ENCODE peak calls at places on chromosomes 5 and 9, in four cellular contexts. L is GM23248, H is SK-N-SH, U is PC-3. M is an unnamed sample.

GRCh38 chr9:94900222-94901018 is 173.9 kb downstream of the AOPEP start:
- DNase-seq in L (peak; percentile 94), H (no peak), U (peak; percentile 82), M (no peak)

GRCh38 chr5:117872798-117873368 is 1115.5 kb downstream of the DTWD2 start:
- DNase-seq in U (no peak), H (no peak), L (no peak), M (no peak)

GRCh38 chr5:95261369-95262175 is 23.3 kb downstream of the MCTP1 start:
- DNase-seq in U (peak; percentile 50), H (no peak), L (peak; percentile 58), M (no peak)

GRCh38 chr5:80620206-80620605 is 34.2 kb upstream of the MSH3 start:
- DNase-seq in U (no peak), H (no peak), L (peak; percentile 56), M (no peak)

GRCh38 chr5:10138385-10139057 is 111.2 kb downstream of the ATPSCKMT start:
- DNase-seq in L (peak; percentile 2), H (no peak), U (no peak), M (no peak)

GRCh38 chr5:88889165-88890069 is 6.4 kb upstream of the MEF2C start:
- DNase-seq in L (peak; percentile 53), U (peak; percentile 33), H (peak; percentile 70), M (peak; percentile 66)

GRCh38 chr5:132394681-132395259 is 25.3 kb downstream of the SLC22A5 start:
- DNase-seq in U (no peak), L (no peak), H (no peak), M (no peak)

GRCh38 chr9:32431196-32431595 is 46.8 kb downstream of the ACO1 start:
- DNase-seq in H (no peak), L (peak; percentile 14), U (no peak), M (no peak)

GRCh38 chr5:177994561-177995190 is 1.4 kb downstream of the PROP1 start:
- DNase-seq in U (no peak), H (no peak), L (no peak), M (no peak)

GRCh38 chr9:138097501-138097991 is 220.0 kb downstream of the CACNA1B start:
- DNase-seq in H (peak; percentile 15), L (no peak), U (no peak), M (no peak)

GRCh38 chr9:104795082-104795481 is 31.2 kb downstream of the NIPSNAP3B start:
- DNase-seq in H (no peak), U (no peak), L (peak; percentile 28), M (no peak)

GRCh38 chr5:21452429-21452828 is 1400.7 kb downstream of the CDH12 start:
- DNase-seq in H (no peak), L (peak; percentile 4), U (no peak), M (no peak)

GRCh38 chr9:72592501-72593403 is 71.3 kb downstream of the TMC1 start:
- DNase-seq in H (peak; percentile 50), L (peak; percentile 74), U (peak; percentile 66), M (peak; percentile 73)

GRCh38 chr9:105141448-105142101 is 102.9 kb upstream of the SLC44A1 start:
- DNase-seq in H (no peak), U (no peak), L (no peak), M (no peak)

GRCh38 chr9:4508246-4508906 is 18.1 kb downstream of the SLC1A1 start:
- DNase-seq in U (peak; percentile 55), H (no peak), L (peak; percentile 90), M (no peak)

GRCh38 chr9:10661376-10661775 is 48.6 kb upstream of the PTPRD start:
- DNase-seq in H (no peak), L (no peak), U (peak; percentile 11), M (no peak)

GRCh38 chr5:93582677-93583524 is at the start of gene NR2F1:
- DNase-seq in L (peak; percentile 91), H (peak; percentile 80), U (peak; percentile 98), M (peak; percentile 95)

GRCh38 chr9:21616082-21616778 is 134.1 kb upstream of the IFNE start:
- DNase-seq in U (peak; percentile 83), H (no peak), L (peak; percentile 97), M (no peak)

GRCh38 chr5:148792649-148793048 is 33.8 kb upstream of the ADRB2 start:
- DNase-seq in L (no peak), U (no peak), H (no peak), M (no peak)

GRCh38 chr9:89177401-89178161 is 1.0 kb downstream of the SHC3 start:
- DNase-seq in H (peak; percentile 70), U (no peak), L (peak; percentile 41), M (peak; percentile 68)

GRCh38 chr5:101687630-101688029 is 608.5 kb downstream of the SLCO4C1 start:
- DNase-seq in L (peak; percentile 42), H (no peak), U (peak; percentile 37), M (no peak)

GRCh38 chr9:123772374-123772773 is 157.6 kb downstream of the DENND1A start:
- DNase-seq in L (peak; percentile 39), U (no peak), H (no peak), M (no peak)

GRCh38 chr9:128091571-128091970 is 23.5 kb downstream of the SLC25A25 start:
- DNase-seq in L (peak; percentile 54), H (no peak), U (no peak), M (no peak)

GRCh38 chr5:87400305-87400899 is 12.3 kb downstream of the CCNH start:
- DNase-seq in L (peak; percentile 62), U (peak; percentile 78), H (peak; percentile 35), M (peak; percentile 15)

DNA sequence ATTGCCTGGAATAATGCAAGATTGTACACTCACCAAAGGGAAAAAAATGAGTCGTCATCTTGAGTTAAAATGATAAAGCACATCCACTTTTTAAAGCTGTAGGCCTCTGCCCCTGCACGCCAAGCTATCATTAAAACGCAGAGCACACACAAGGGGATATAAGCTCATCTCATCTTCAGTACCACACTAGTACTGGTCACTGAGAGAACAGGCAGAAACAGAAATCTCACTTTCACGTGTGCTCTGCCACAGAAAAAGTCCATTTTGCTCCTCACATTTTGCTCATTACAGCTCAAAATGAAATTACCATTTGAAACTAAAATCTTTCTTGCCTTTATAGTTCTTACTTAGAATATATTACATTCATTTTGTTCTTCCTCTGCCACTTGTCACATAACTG is 99.2 kb upstream of the SLC30A5 start:
- DNase-seq in U (no peak), H (peak; percentile 30), L (no peak), M (no peak)
- H3F3A ChIP-seq in U (no peaks in the 10 kb centered on the region), H (no peaks in the 10 kb centered on the region), L (no peaks in the 10 kb centered on the region), M (no peaks in the 10 kb centered on the region)

DNA sequence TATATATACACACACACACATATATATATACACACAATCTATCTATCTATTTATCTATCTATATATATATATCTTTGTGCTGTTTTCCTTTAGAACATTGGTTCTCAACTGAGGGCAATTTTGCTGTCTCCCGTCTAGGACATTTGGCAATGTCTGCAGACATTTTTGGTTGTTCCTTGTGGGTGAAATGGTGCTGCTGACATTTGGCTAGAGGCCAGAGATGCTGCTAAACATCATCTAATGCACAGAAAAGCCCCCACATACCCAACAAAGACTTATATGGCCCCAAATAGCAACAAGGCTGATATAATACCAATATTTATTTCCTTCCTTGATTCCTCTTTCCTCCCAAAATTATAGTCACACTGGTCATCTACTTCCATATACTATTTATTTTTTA is 197.5 kb downstream of the TRPM3 start:
- DNase-seq in H (no peak), U (no peak), L (peak; percentile 51), M (no peak)
- H3K9ac ChIP-seq in H (no peak overlapping the region), U (no peak overlapping the region), L (no peak overlapping the region), M (no peak overlapping the region)

GRCh38 chr5:72307573-72307967 is 12.5 kb downstream of the MRPS27 start:
- DNase-seq in L (no peak), H (peak; percentile 23), U (no peak), M (no peak)
- H3F3A ChIP-seq in L (peaks cover 14% of the 10 kb centered on the region), H (peaks cover 19% of the 10 kb centered on the region), U (no peaks in the 10 kb centered on the region), M (peaks cover 40% of the 10 kb centered on the region)

GRCh38 chr9:86903461-86904010 is 43.8 kb downstream of the GAS1 start:
- DNase-seq in U (no peak), L (no peak), H (no peak), M (no peak)

GRCh38 chr9:86908261-86908660 is 39.0 kb downstream of the GAS1 start:
- DNase-seq in U (no peak), H (no peak), L (no peak), M (no peak)

GRCh38 chr9:86907346-86907745 is 40.0 kb downstream of the GAS1 start:
- DNase-seq in H (no peak), L (no peak), U (no peak), M (no peak)

GRCh38 chr9:86901511-86901910 is 45.8 kb downstream of the GAS1 start:
- DNase-seq in L (no peak), U (no peak), H (no peak), M (no peak)

GRCh38 chr9:86902606-86903460 is 44.5 kb downstream of the GAS1 start:
- DNase-seq in L (peak; percentile 18), H (peak; percentile 26), U (no peak), M (peak; percentile 65)
- H3K9ac ChIP-seq in L (no peak overlapping the region), H (no peak overlapping the region), U (no peak overlapping the region), M (no peak overlapping the region)

DNA sequence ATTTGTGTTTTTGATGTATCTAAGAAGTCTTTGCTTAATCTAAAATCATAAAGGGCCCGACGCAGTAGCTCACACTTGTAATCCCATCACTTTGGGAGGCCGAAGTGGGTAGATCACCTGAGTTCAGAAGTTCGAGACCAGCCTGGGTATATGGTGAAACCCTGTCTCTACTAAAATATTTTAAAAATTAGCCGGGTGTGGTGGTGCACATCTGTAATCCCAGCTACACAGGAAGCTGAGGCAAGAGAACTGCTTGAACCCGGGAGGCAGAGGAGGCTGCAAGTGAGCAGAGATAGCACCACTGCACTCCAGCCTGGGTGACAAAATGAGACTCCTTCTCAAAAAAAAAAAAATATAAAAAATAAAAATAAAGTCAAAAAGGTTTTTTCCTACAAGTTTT is 9.6 kb downstream of the IL6ST start:
- DNase-seq in L (no peak), U (no peak), H (no peak), M (no peak)
- H3F3A ChIP-seq in L (peaks cover 8% of the 10 kb centered on the region), U (no peaks in the 10 kb centered on the region), H (peaks cover 9% of the 10 kb centered on the region), M (no peaks in the 10 kb centered on the region)

DNA sequence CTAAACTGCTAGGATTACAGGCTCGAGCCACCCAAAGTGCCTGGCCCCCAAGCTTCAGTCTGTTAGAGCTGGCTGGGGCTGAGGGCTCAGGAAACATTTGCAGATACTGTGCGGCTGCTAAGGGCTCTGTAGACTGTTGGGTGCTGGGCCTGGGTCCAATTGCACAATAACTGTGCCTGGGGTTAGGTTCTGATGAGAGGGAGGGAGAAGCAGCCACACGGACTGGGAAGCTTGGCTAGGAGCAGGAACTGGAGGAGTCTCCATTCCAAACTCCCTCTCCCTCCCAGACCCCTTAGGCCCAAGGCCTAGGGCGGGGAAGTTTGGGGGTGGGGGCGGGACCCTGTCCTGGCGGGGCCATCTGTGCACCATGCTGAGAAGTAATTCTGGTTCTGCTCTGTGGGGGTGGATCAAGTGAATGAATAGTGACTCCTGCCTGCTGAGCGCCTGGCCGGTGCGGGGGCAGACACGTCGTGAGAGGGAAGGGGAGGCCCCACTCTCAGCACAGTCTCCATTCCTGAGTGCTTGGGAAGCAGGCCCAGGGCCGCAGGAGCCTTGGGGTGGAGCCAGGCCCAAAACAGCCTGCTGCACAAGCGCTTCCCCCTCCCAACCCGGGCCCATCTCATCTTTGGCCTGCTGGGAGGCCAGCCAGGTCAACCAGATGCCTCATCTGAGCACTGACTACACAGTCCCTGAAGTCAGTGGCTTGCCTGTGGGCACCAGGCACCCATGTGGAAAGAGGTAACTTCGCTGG is 1.5 kb downstream of the ASS1 start:
- DNase-seq in L (peak; percentile 97), H (peak; percentile 81), U (peak; percentile 52), M (peak; percentile 64)
- H3K9ac ChIP-seq in L (peak overlapping the region; percentile 93), H (no peak overlapping the region), U (no peak overlapping the region), M (no peak overlapping the region)